ENCODE peak calls at places on chromosomes 2 and 18, in four cellular contexts. One of them, this sample, is unnamed. For H3K27me3, the result is how much of the 10 kb centered on the place peaks cover.

GRCh38 chr2:6877402-6878305 is at the start of gene RSAD2:
- DNase-seq in hepatocyte: peak
- DNase-seq in fibroblast of lung: peak
- DNase-seq in GM23248: peak
- DNase-seq in this sample: peak

GRCh38 chr18:51009071-51009470 is 20.9 kb upstream of the SMAD4 start:
- DNase-seq in fibroblast of lung: no peak
- DNase-seq in hepatocyte: no peak
- DNase-seq in GM23248: peak
- DNase-seq in this sample: peak

GRCh38 chr2:203599509-203599908 is 64.4 kb upstream of the RAPH1 start:
- DNase-seq in hepatocyte: no peak
- DNase-seq in GM23248: no peak
- DNase-seq in fibroblast of lung: no peak
- DNase-seq in this sample: no peak

GRCh38 chr2:58035352-58035751 is 11.3 kb upstream of the VRK2 start:
- DNase-seq in hepatocyte: no peak
- DNase-seq in fibroblast of lung: no peak
- DNase-seq in GM23248: no peak
- DNase-seq in this sample: no peak

GRCh38 chr2:12318427-12319057 is 398.2 kb upstream of the TRIB2 start:
- DNase-seq in fibroblast of lung: no peak
- DNase-seq in GM23248: peak
- DNase-seq in hepatocyte: peak
- DNase-seq in this sample: peak

GRCh38 chr2:42838133-42838532 is 45.8 kb upstream of the HAAO start:
- DNase-seq in hepatocyte: no peak
- DNase-seq in GM23248: no peak
- DNase-seq in fibroblast of lung: no peak
- DNase-seq in this sample: no peak

GRCh38 chr2:237670641-237671040 is 43.3 kb downstream of the LRRFIP1 start:
- DNase-seq in hepatocyte: no peak
- DNase-seq in GM23248: no peak
- DNase-seq in fibroblast of lung: no peak
- DNase-seq in this sample: no peak

GRCh38 chr2:234291765-234292204 is 205.1 kb downstream of the ARL4C start:
- DNase-seq in GM23248: peak
- DNase-seq in hepatocyte: peak
- DNase-seq in fibroblast of lung: peak
- DNase-seq in this sample: peak

GRCh38 chr2:37895135-37895534 is 30.0 kb upstream of the RMDN2 start:
- DNase-seq in hepatocyte: no peak
- DNase-seq in GM23248: no peak
- DNase-seq in fibroblast of lung: no peak
- DNase-seq in this sample: no peak

GRCh38 chr2:11675423-11676112 is 5.6 kb upstream of the NTSR2 start:
- DNase-seq in fibroblast of lung: no peak
- DNase-seq in GM23248: no peak
- DNase-seq in hepatocyte: no peak
- DNase-seq in this sample: no peak

GRCh38 chr18:59898609-59899297 is 1.0 kb upstream of the PMAIP1 start:
- DNase-seq in fibroblast of lung: peak
- DNase-seq in hepatocyte: no peak
- DNase-seq in GM23248: no peak
- DNase-seq in this sample: peak

GRCh38 chr2:135874966-135875365 is 1.3 kb downstream of the MCM6 start:
- DNase-seq in GM23248: no peak
- DNase-seq in fibroblast of lung: no peak
- DNase-seq in hepatocyte: no peak
- DNase-seq in this sample: no peak

GRCh38 chr2:199972088-199972626 is 16.8 kb downstream of the MAIP1 start:
- DNase-seq in GM23248: no peak
- DNase-seq in fibroblast of lung: no peak
- DNase-seq in hepatocyte: no peak
- DNase-seq in this sample: no peak

GRCh38 chr18:58417752-58418151 is 211.1 kb downstream of the ALPK2 start:
- DNase-seq in fibroblast of lung: peak
- DNase-seq in hepatocyte: no peak
- DNase-seq in GM23248: peak
- DNase-seq in this sample: peak

GRCh38 chr2:70705160-70705850 is 62.7 kb downstream of the ADD2 start:
- DNase-seq in hepatocyte: no peak
- DNase-seq in GM23248: no peak
- DNase-seq in fibroblast of lung: no peak
- DNase-seq in this sample: no peak

GRCh38 chr18:48929951-48930713 is 20.6 kb downstream of the SMAD7 start:
- DNase-seq in GM23248: peak
- DNase-seq in hepatocyte: peak
- DNase-seq in fibroblast of lung: peak
- DNase-seq in this sample: peak

GRCh38 chr2:187509667-187510417 is 44.4 kb downstream of the TFPI start:
- DNase-seq in GM23248: no peak
- DNase-seq in hepatocyte: no peak
- DNase-seq in fibroblast of lung: no peak
- DNase-seq in this sample: no peak

GRCh38 chr2:108271691-108272253 is 16.9 kb upstream of the SULT1C2 start:
- DNase-seq in hepatocyte: no peak
- DNase-seq in fibroblast of lung: peak
- DNase-seq in GM23248: peak
- DNase-seq in this sample: peak

GRCh38 chr2:37636209-37637077 is 35.0 kb downstream of the CDC42EP3 start:
- DNase-seq in hepatocyte: no peak
- DNase-seq in fibroblast of lung: no peak
- DNase-seq in GM23248: peak
- DNase-seq in this sample: no peak

GRCh38 chr2:63680455-63680854 is 91.7 kb downstream of the MDH1 start:
- DNase-seq in GM23248: no peak
- DNase-seq in fibroblast of lung: no peak
- DNase-seq in hepatocyte: no peak
- DNase-seq in this sample: no peak

GRCh38 chr2:150256746-150257145 is 230.7 kb downstream of the RND3 start:
- DNase-seq in GM23248: no peak
- DNase-seq in fibroblast of lung: peak
- DNase-seq in hepatocyte: no peak
- DNase-seq in this sample: no peak

GRCh38 chr18:9771261-9771976 is 63.3 kb downstream of the RAB31 start:
- DNase-seq in GM23248: peak
- DNase-seq in fibroblast of lung: peak
- DNase-seq in hepatocyte: peak
- DNase-seq in this sample: peak

GRCh38 chr2:98453531-98453930 is 8.9 kb downstream of the INPP4A start:
- DNase-seq in GM23248: no peak
- DNase-seq in fibroblast of lung: no peak
- DNase-seq in hepatocyte: no peak
- DNase-seq in this sample: no peak

GRCh38 chr2:190648289-190649034 is 421 bp upstream of the NAB1 start:
- DNase-seq in hepatocyte: peak
- DNase-seq in GM23248: peak
- DNase-seq in fibroblast of lung: peak
- DNase-seq in this sample: peak

GRCh38 chr18:10482363-10482984 is 28.0 kb downstream of the APCDD1 start:
- DNase-seq in fibroblast of lung: no peak
- DNase-seq in GM23248: no peak
- DNase-seq in hepatocyte: no peak
- DNase-seq in this sample: no peak

GRCh38 chr2:127640082-127641072 is 5.6 kb upstream of the GPR17 start:
- DNase-seq in GM23248: peak
- DNase-seq in hepatocyte: no peak
- DNase-seq in fibroblast of lung: no peak
- DNase-seq in this sample: no peak

GRCh38 chr2:234676859-234677450 is 180.1 kb upstream of the ARL4C start:
- DNase-seq in fibroblast of lung: no peak
- DNase-seq in hepatocyte: no peak
- DNase-seq in GM23248: no peak
- DNase-seq in this sample: no peak

GRCh38 chr2:239827511-239827865 is 197.7 kb downstream of the NDUFA10 start:
- DNase-seq in GM23248: no peak
- DNase-seq in fibroblast of lung: no peak
- DNase-seq in hepatocyte: no peak
- DNase-seq in this sample: no peak

GRCh38 chr18:79754831-79755351 is 42.8 kb upstream of the KCNG2 start:
- DNase-seq in GM23248: no peak
- DNase-seq in fibroblast of lung: no peak
- DNase-seq in hepatocyte: no peak
- DNase-seq in this sample: no peak

GRCh38 chr2:23703037-23703582 is 223.8 kb downstream of the ATAD2B start:
- DNase-seq in GM23248: no peak
- DNase-seq in fibroblast of lung: no peak
- DNase-seq in hepatocyte: no peak
- DNase-seq in this sample: no peak

GRCh38 chr2:105932582-105932981 is 187.9 kb downstream of the NCK2 start:
- DNase-seq in hepatocyte: no peak
- DNase-seq in GM23248: no peak
- DNase-seq in fibroblast of lung: no peak
- DNase-seq in this sample: no peak

GRCh38 chr2:23669413-23670244 is 257.3 kb downstream of the ATAD2B start:
- DNase-seq in fibroblast of lung: peak
- DNase-seq in hepatocyte: peak
- DNase-seq in GM23248: no peak
- DNase-seq in this sample: no peak

GRCh38 chr2:156190532-156190931 is 142.0 kb downstream of the NR4A2 start:
- DNase-seq in fibroblast of lung: no peak
- DNase-seq in hepatocyte: no peak
- DNase-seq in GM23248: no peak
- DNase-seq in this sample: no peak

DNA sequence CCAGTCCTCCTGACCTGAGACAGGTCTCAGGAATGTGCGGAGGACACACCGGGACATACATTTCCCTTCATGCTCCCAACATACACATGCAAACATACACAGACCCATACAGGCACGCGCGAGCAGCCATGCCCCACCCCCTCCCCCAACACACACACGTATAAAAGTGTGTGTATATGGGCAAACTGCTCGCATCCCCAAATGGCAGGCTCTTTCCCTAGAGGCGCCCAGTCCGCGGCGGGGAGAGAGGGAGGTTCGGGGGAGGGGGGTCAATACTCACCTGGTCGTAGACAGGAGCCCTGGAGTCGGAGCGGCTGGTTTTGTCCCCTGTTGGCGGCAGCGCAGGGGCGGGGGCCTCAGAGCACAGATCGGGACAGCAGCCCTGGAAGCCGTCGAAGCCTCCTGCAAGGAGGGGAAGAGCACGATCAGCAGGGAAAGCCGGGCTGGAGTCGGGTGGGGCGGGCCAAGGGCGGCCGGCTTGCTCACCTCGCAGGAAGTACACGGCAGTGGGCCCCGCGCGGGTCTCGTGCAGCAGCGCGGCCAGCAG is 686 bp downstream of the DUSP2 start:
- DNase-seq in fibroblast of lung: peak
- DNase-seq in hepatocyte: no peak
- DNase-seq in GM23248: no peak
- DNase-seq in this sample: no peak
- TF ChIP-seq EZH2 in fibroblast of lung: no peak
- TF ChIP-seq EZH2 in hepatocyte: no peak
- TF ChIP-seq EZH2 in GM23248: no peak
- TF ChIP-seq EZH2 in this sample: no peak

DNA sequence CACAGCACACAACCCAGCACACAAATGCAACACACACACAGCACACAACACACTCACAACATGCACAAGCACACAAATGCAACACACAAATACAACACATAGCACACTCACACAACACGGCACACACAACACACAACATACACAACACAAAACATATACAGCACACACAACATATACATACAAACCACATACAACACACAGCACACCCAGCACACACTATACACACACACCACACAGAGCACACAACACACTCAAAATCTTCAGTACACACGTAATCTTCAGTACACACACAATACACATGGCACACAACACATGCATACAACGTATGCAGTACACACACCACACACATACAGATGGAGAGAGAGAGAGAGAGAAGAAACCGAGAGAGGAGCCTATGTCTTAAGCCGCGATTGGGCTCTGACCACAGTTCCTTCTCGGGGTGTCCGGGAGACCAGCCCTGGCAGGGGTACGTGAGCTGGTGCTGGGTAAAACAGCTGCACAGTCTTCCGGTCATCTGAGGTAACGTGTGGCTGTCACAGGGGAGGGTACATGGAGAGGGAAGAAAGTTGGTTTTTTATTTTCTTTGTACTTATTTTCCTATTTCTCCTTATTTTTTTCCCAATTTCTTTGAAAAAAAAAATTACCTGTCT is 25.1 kb downstream of the POU3F3 start:
- DNase-seq in hepatocyte: no peak
- DNase-seq in GM23248: no peak
- DNase-seq in fibroblast of lung: no peak
- DNase-seq in this sample: no peak
- H3K27me3 ChIP-seq in hepatocyte: half or more
- H3K27me3 ChIP-seq in GM23248: under half
- H3K27me3 ChIP-seq in fibroblast of lung: under half
- H3K27me3 ChIP-seq in this sample: under half

DNA sequence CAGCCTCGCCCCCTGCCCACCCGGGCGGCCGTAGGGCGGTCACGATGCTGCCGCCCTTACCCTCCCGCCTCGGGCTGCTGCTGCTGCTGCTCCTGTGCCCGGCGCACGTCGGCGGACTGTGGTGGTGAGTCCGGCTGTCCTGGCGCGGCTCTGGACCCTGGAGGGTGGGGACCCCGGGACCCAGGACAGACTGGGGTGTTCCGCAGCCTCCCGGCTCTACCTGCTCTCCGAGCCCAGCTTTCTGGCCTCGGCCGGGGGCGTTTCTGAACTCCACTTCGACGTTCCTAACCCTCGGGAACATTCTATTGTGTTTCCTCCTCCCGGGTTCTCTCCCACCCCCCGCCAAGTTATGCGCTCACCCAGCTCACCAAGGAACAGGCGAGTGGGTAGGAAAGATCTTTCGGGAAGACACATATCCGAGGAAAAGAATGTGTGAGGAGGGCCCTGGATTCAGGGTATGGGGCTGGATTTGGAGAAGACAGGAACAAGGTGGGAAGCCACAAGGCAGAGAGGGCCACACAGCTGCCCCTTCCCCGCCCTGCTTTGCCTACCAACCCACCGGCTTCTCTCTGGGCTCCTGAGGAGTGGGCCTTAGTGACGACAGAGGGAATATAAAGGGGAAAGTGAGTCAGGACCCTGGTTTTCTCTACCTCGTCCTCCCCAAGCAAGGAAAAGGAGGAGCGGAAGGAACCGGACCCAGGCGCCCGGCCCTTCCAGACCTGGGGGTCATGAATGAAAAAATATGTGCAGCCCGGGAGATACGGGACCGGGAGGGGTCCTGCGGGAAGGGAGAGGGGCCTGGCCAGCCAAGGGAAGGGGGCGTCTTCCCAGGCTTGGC is 608 bp downstream of the WNT6 start:
- DNase-seq in GM23248: no peak
- DNase-seq in fibroblast of lung: no peak
- DNase-seq in hepatocyte: no peak
- DNase-seq in this sample: no peak
- TF ChIP-seq EZH2 in GM23248: peak
- TF ChIP-seq EZH2 in fibroblast of lung: peak
- TF ChIP-seq EZH2 in hepatocyte: peak
- TF ChIP-seq EZH2 in this sample: peak

GRCh38 chr2:110731064-110731463 is 1.3 kb upstream of the ACOXL start:
- DNase-seq in GM23248: no peak
- DNase-seq in hepatocyte: no peak
- DNase-seq in fibroblast of lung: no peak
- DNase-seq in this sample: no peak
- H3K27me3 ChIP-seq in GM23248: half or more
- H3K27me3 ChIP-seq in hepatocyte: half or more
- H3K27me3 ChIP-seq in fibroblast of lung: under half
- H3K27me3 ChIP-seq in this sample: half or more

This sample was measured in astrocyte.